ENCODE peak calls at places on chromosome 18, in five cellular contexts. A, N, E, X and Z are unnamed samples.

GRCh38 chr18:34222025-34222395 is 2.7 kb downstream of the NOL4 start:
- DNase-seq in A (no peak), X (no peak), N (peak), E (no peak), Z (no peak)

GRCh38 chr18:41955688-41956087 is 654 bp downstream of the PIK3C3 start:
- DNase-seq in A (no peak), N (no peak), X (no peak), E (no peak), Z (no peak)

GRCh38 chr18:56517181-56517580 is 121.2 kb downstream of the TXNL1 start:
- DNase-seq in X (no peak), A (no peak), N (no peak), E (no peak), Z (no peak)

GRCh38 chr18:8754995-8755955 is 49.9 kb downstream of the MTCL1 start:
- DNase-seq in X (no peak), N (no peak), E (no peak), A (no peak), Z (peak)

GRCh38 chr18:340044-340443 is 72.2 kb upstream of the THOC1 start:
- DNase-seq in X (no peak), N (no peak), A (no peak), E (no peak), Z (no peak)

GRCh38 chr18:74963820-74964446 is 245.0 kb downstream of the PTGR3 start:
- DNase-seq in X (no peak), A (peak), N (peak), E (peak), Z (no peak)

GRCh38 chr18:63578357-63578958 is 8.7 kb upstream of the SERPINB13 start:
- DNase-seq in X (no peak), E (peak), A (peak), N (peak), Z (no peak)

GRCh38 chr18:74529811-74530583 is 4.3 kb upstream of the CNDP1 start:
- DNase-seq in X (no peak), N (no peak), A (no peak), E (no peak), Z (no peak)

GRCh38 chr18:77234504-77235365 is 14.9 kb upstream of the GALR1 start:
- DNase-seq in X (no peak), A (no peak), N (no peak), E (no peak), Z (no peak)

GRCh38 chr18:43486462-43486861 is 209.2 kb upstream of the SYT4 start:
- DNase-seq in X (no peak), N (peak), E (no peak), A (no peak), Z (no peak)

GRCh38 chr18:2883137-2883671 is 36.4 kb downstream of the EMILIN2 start:
- DNase-seq in E (no peak), X (no peak), A (no peak), N (no peak), Z (no peak)

GRCh38 chr18:63975632-63976031 is 5.8 kb downstream of the SERPINB8 start:
- DNase-seq in E (no peak), A (no peak), N (no peak), X (no peak), Z (no peak)

GRCh38 chr18:9779630-9780029 is 71.5 kb downstream of the RAB31 start:
- DNase-seq in X (no peak), N (no peak), E (peak), A (no peak), Z (no peak)

GRCh38 chr18:9025104-9025838 is 77.2 kb upstream of the NDUFV2 start:
- DNase-seq in X (peak), A (no peak), E (peak), N (no peak), Z (no peak)

GRCh38 chr18:27030403-27030802 is 154.7 kb downstream of the CHST9 start:
- DNase-seq in E (no peak), X (no peak), A (no peak), N (no peak), Z (no peak)

GRCh38 chr18:55552498-55553189 is 35.3 kb downstream of the TCF4 start:
- DNase-seq in N (no peak), X (no peak), A (no peak), E (no peak), Z (no peak)

GRCh38 chr18:78151234-78151633 is 828.4 kb upstream of the SALL3 start:
- DNase-seq in X (no peak), N (no peak), A (no peak), E (no peak), Z (no peak)

GRCh38 chr18:47978141-47978540 is 47.7 kb upstream of the SMAD2 start:
- DNase-seq in E (no peak), X (no peak), N (no peak), A (no peak), Z (no peak)

GRCh38 chr18:56235061-56235772 is 403.2 kb downstream of the TXNL1 start:
- DNase-seq in E (no peak), X (no peak), A (no peak), N (no peak), Z (no peak)

GRCh38 chr18:355678-356077 is 87.8 kb upstream of the THOC1 start:
- DNase-seq in A (no peak), E (no peak), X (no peak), N (no peak), Z (no peak)

GRCh38 chr18:63951302-63951705 is 2.2 kb downstream of the HMSD start:
- DNase-seq in A (no peak), X (no peak), E (no peak), N (no peak), Z (no peak)

GRCh38 chr18:3340682-3341097 is 78.8 kb downstream of the MYL12B start:
- DNase-seq in A (peak), E (no peak), N (no peak), X (no peak), Z (no peak)

GRCh38 chr18:35415511-35416427 is 38.6 kb upstream of the ZNF396 start:
- DNase-seq in E (no peak), N (no peak), X (no peak), A (no peak), Z (no peak)

GRCh38 chr18:61847164-61847791 is 45.5 kb downstream of the RNF152 start:
- DNase-seq in X (no peak), A (no peak), E (no peak), N (no peak), Z (peak)

GRCh38 chr18:30177056-30177455 is 865.5 kb downstream of the DSC3 start:
- DNase-seq in E (no peak), A (no peak), X (no peak), N (no peak), Z (no peak)

GRCh38 chr18:56043691-56044090 is 455.7 kb upstream of the TCF4 start:
- DNase-seq in X (no peak), A (no peak), E (no peak), N (peak), Z (no peak)

GRCh38 chr18:64202229-64202835 is 53.4 kb upstream of the LINC00305 start:
- DNase-seq in X (no peak), N (no peak), A (no peak), E (no peak), Z (peak)

GRCh38 chr18:25974630-25975077 is 115.8 kb downstream of the SS18 start:
- DNase-seq in X (no peak), N (no peak), A (no peak), E (no peak), Z (no peak)

GRCh38 chr18:36372902-36373301 is 75.4 kb downstream of the FHOD3 start:
- DNase-seq in A (no peak), N (no peak), X (no peak), E (no peak), Z (no peak)

GRCh38 chr18:2651981-2652380 is 3.5 kb upstream of the SMCHD1 start:
- DNase-seq in N (no peak), E (no peak), X (no peak), A (no peak), Z (no peak)

GRCh38 chr18:11500153-11501122 is 109.0 kb upstream of the SLC35G4 start:
- DNase-seq in X (peak), A (no peak), N (no peak), E (peak), Z (peak)

GRCh38 chr18:34650121-34650545 is 60.0 kb upstream of the DTNA start:
- DNase-seq in N (no peak), A (no peak), X (no peak), E (no peak), Z (no peak)

GRCh38 chr18:21799706-21800105 is 59.1 kb downstream of the MIB1 start:
- DNase-seq in X (no peak), E (no peak), N (no peak), A (no peak), Z (no peak)

GRCh38 chr18:46636040-46636630 is 20.9 kb downstream of the LOXHD1 start:
- DNase-seq in X (no peak), N (no peak), E (no peak), A (no peak), Z (no peak)

GRCh38 chr18:46630991-46631390 is 26.0 kb downstream of the LOXHD1 start:
- DNase-seq in E (no peak), N (no peak), A (no peak), X (no peak), Z (no peak)

GRCh38 chr18:46629356-46629755 is 27.7 kb downstream of the LOXHD1 start:
- DNase-seq in N (no peak), A (no peak), X (no peak), E (no peak), Z (no peak)

GRCh38 chr18:46630160-46630559 is 26.9 kb downstream of the LOXHD1 start:
- DNase-seq in X (no peak), A (no peak), E (no peak), N (no peak), Z (peak)

GRCh38 chr18:46632401-46633089 is 24.5 kb downstream of the LOXHD1 start:
- DNase-seq in X (peak), A (no peak), N (no peak), E (no peak), Z (no peak)
- TF ChIP-seq ESRRA in X (no peak), A (no peak), N (no peak), E (no peak), Z (no peak)

DNA sequence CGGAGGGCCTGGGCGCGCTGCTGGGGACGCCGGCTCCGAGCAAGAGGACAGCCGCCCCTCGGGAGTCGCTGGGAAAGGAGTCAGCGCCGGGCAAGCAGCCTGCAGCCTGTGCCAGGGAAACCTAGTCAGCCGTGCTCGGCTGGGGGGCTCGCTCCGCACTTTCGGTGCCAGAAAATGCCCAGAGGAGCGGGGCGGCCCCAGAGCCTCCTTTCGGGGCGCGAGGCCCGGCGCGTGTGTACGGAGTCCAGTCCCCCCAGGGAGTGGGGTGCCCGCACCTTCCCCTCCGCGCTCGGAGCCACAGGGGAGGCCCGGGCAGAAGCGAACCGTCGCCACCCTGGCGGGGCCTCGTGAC is 81.9 kb upstream of the LDLRAD4 start:
- DNase-seq in N (peak), E (no peak), A (no peak), X (no peak), Z (no peak)
- TF ChIP-seq ESRRA in N (no peak), E (no peak), A (no peak), X (no peak), Z (no peak)

DNA sequence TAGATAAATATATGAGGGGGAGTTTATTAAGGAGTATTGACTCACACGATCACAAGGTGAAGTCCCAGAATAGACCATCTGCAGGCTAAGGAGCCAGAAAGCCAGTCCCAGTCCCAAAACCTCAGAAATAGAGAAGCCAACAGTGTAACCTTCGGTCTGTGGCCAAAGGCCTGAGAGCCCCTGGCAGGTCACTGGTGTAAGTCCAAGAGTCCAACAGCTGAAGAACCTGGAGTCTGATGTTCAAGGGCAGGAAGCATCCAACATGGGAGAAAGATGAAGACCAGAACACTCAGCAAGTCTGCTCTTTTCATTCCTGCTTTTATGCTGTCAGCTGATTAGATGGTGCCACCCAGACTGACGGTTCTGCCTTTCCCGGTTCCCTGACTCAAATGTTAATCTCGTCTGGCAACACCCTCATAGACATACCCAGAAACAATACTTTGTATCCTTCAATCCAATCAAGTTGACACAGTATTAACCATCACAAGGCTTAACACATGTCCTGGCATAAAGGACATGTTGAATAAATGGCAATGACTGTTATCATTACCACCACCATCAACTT is 56.7 kb downstream of the MAPK4 start:
- DNase-seq in E (no peak), A (no peak), N (no peak), X (no peak), Z (no peak)
- TF ChIP-seq ESRRA in E (no peak), A (no peak), N (no peak), X (no peak), Z (no peak)

GRCh38 chr18:23883277-23883790 is 131.2 kb upstream of the TTC39C start:
- DNase-seq in N (no peak), E (peak), X (no peak), A (no peak), Z (no peak)
- TF ChIP-seq ESRRA in N (no peak), E (no peak), X (no peak), A (no peak), Z (no peak)

DNA sequence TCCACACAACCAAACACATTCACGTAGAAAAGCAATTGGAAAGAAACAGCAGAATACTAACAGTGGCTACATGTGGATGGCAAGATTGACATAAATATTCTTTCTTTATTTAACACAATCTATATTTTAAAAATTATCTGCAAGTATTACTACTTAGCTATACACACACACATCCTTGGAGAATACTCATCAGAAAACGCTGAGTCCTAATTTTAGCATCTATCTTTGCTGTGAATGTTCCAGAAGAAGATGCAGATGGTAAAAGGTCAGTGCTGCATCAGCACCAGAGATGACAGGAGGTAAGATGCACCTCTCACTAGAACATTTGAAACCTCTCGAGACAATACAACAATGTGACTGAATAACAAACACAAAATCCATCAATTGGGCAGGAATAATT is 148.5 kb downstream of the L3MBTL4 start:
- DNase-seq in A (no peak), X (no peak), N (no peak), E (no peak), Z (no peak)
- TF ChIP-seq ESRRA in A (no peak), X (no peak), N (no peak), E (no peak), Z (no peak)

DNA sequence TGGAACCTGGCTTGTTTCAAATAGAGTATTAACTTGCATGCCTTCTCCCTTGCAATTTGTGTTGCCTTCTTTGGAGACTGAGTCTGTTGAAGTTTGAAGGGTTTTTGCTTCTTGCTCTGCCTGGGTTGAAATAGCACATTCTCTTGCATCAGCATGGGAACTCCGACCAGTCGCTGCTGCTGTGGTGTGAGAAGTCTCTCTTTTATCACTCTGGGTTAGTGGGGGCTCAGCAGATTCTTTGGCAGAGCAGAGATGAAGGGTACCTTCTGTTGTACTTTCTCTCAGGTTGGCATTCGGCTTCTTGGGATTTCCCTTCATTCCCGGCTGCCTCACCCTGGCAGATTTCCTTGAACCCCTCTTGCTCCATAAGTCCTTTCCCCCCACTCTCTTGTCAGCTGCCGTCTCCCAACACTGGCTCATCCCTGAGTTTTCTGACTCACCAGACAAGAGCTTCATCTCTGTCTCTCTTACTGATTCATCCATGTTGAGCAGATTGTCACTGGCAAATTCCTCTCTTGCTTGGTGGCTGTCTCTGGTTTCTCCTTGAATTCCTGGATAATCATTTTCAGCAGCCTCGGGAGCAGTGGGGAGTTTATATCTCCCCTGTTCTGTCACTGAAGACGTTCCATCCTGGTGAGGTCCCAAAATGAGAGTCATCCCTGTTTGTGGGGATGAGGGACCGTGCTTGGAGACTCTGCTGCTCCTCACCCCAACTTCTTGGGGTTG is 49.9 kb downstream of the ALPK2 start:
- DNase-seq in N (no peak), E (peak), A (no peak), X (peak), Z (no peak)
- TF ChIP-seq ESRRA in N (no peak), E (no peak), A (no peak), X (no peak), Z (no peak)

GRCh38 chr18:13465126-13465446 is 246.5 kb downstream of the LDLRAD4 start:
- DNase-seq in E (no peak), X (no peak), N (no peak), A (no peak), Z (no peak)
- TF ChIP-seq ESRRA in E (no peak), X (no peak), N (no peak), A (no peak), Z (no peak)

GRCh38 chr18:51342815-51343214 is 145.3 kb upstream of the MEX3C start:
- DNase-seq in E (peak), X (peak), A (no peak), N (no peak), Z (no peak)
- TF ChIP-seq ESRRA in E (no peak), X (no peak), A (no peak), N (no peak), Z (no peak)

GRCh38 chr18:79599503-79599931 is 80.1 kb upstream of the CTDP1 start:
- DNase-seq in E (no peak), N (no peak), A (no peak), X (peak), Z (no peak)

GRCh38 chr18:79596451-79597175 is 83.0 kb upstream of the CTDP1 start:
- DNase-seq in E (no peak), X (no peak), A (no peak), N (peak), Z (no peak)

GRCh38 chr18:79598885-79599175 is 80.8 kb upstream of the CTDP1 start:
- DNase-seq in A (no peak), E (no peak), N (no peak), X (no peak), Z (no peak)

GRCh38 chr18:79597176-79598045 is 82.2 kb upstream of the CTDP1 start:
- DNase-seq in A (no peak), X (no peak), E (no peak), N (peak), Z (no peak)

DNA sequence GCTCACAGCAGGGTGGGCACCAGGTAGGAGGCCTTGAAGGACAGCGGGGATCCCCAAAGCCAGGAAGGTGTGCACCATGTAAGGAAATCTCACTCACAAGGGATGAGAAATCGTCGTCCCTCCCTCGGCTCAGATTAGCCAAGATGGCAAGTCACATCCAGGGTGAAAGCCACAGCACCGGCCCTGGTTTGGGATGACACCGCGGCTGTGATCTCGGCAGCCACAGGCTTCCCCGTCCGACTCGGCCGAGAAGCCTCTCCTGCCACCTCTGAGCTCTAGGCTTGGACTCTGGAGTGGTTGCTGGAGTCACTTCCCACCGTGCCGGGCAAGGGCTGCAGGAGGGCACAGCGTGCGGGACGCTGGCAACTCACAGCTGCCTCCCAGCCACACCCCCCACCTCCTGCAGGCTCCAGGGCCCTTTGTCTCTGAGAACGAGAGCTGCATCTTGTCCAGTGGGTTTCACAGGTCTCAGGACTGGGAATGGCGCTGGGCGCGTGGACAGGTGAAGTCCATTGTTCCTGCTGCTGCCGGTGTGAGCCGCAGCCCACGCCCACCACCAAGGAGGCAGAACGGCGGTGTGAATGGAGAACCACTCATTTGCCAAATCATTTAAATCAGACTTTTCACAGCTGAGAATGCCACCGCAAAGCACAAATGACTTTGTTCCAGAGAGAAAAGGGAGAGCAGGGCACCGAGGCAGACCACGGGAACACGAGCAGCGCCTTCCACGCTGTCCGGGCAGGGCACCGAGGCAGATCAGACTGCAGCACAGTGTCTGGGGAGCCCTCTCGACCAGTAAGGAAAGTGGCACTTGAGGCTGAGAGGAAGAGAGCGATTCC is 81.3 kb upstream of the CTDP1 start:
- DNase-seq in N (no peak), A (no peak), E (no peak), X (no peak), Z (no peak)
- TF ChIP-seq ESRRA in N (no peak), A (no peak), E (no peak), X (no peak), Z (no peak)